ENCODE peak calls at places on chromosomes 5 and 9, in four cellular contexts. B, O, Z and S are unnamed samples.

GRCh38 chr9:89527084-89527483 is 29.2 kb upstream of the SEMA4D start:
- DNase-seq in B (no peak), O (no peak), Z (no peak), S (no peak)

GRCh38 chr9:93673271-93673843 is 97.0 kb downstream of the PHF2 start:
- DNase-seq in O (no peak), Z (no peak), B (no peak), S (no peak)

GRCh38 chr5:143932584-143932983 is 120.6 kb downstream of the HMHB1 start:
- DNase-seq in B (peak), Z (no peak), O (no peak), S (no peak)

GRCh38 chr5:149435015-149435376 is 55.9 kb upstream of the IL17B start:
- DNase-seq in B (no peak), Z (no peak), O (no peak), S (no peak)

GRCh38 chr9:76027426-76027825 is 137.0 kb downstream of the PCSK5 start:
- DNase-seq in O (no peak), Z (no peak), B (peak), S (no peak)

GRCh38 chr5:126884269-126884819 is 107.4 kb downstream of the LMNB1 start:
- DNase-seq in Z (no peak), O (peak), B (peak), S (peak)

GRCh38 chr9:96084289-96084688 is 208.8 kb downstream of the ERCC6L2 start:
- DNase-seq in O (no peak), B (no peak), Z (no peak), S (no peak)

GRCh38 chr5:168114444-168115017 is 176.9 kb upstream of the WWC1 start:
- DNase-seq in Z (no peak), B (peak), O (peak), S (peak)

GRCh38 chr9:128362774-128363173 is 8.4 kb upstream of the URM1 start:
- DNase-seq in B (no peak), Z (no peak), O (no peak), S (no peak)

GRCh38 chr5:601771-602465 is 10.2 kb upstream of the CEP72 start:
- DNase-seq in Z (no peak), O (no peak), B (no peak), S (no peak)

GRCh38 chr9:112575107-112575506 is 88.5 kb downstream of the KIAA1958 start:
- DNase-seq in Z (no peak), B (no peak), O (no peak), S (no peak)

GRCh38 chr5:134111741-134112647 is 2.5 kb upstream of the TCF7 start:
- DNase-seq in Z (no peak), B (peak), O (peak), S (no peak)

GRCh38 chr9:126327750-126328120 is 1.1 kb downstream of the MVB12B start:
- DNase-seq in O (no peak), B (no peak), Z (no peak), S (no peak)

GRCh38 chr5:151155149-151155776 is 2.3 kb downstream of the ANXA6 start:
- DNase-seq in B (peak), O (no peak), Z (peak), S (no peak)

GRCh38 chr5:57692582-57693487 is 210.2 kb upstream of the ACTBL2 start:
- DNase-seq in B (peak), O (peak), Z (no peak), S (peak)

GRCh38 chr5:158737536-158738027 is 362.1 kb downstream of the EBF1 start:
- DNase-seq in O (no peak), B (no peak), Z (no peak), S (no peak)

GRCh38 chr5:68534131-68534940 is 318.8 kb downstream of the PIK3R1 start:
- DNase-seq in B (no peak), Z (no peak), O (no peak), S (no peak)

GRCh38 chr5:58444805-58445204 is 15.1 kb downstream of the PLK2 start:
- DNase-seq in Z (no peak), B (no peak), O (no peak), S (no peak)

GRCh38 chr5:60797482-60798153 is 46.5 kb downstream of the ELOVL7 start:
- DNase-seq in Z (no peak), O (no peak), B (no peak), S (no peak)

GRCh38 chr9:8521112-8521511 is 721.5 kb upstream of the DMAC1 start:
- DNase-seq in O (no peak), Z (no peak), B (no peak), S (no peak)

GRCh38 chr9:105064248-105065118 is 136.5 kb upstream of the ABCA1 start:
- DNase-seq in Z (no peak), O (peak), B (peak), S (peak)

GRCh38 chr9:100852088-100852487 is 176.4 kb upstream of the PLPPR1 start:
- DNase-seq in B (no peak), Z (no peak), O (no peak), S (no peak)

GRCh38 chr5:79172269-79172668 is 60.7 kb downstream of the BHMT start:
- DNase-seq in O (no peak), Z (no peak), B (no peak), S (no peak)

GRCh38 chr9:131722260-131722659 is 17.6 kb downstream of the RAPGEF1 start:
- DNase-seq in O (no peak), Z (no peak), B (no peak), S (no peak)

GRCh38 chr9:120397453-120397852 is 182.5 kb downstream of the CDK5RAP2 start:
- DNase-seq in Z (no peak), O (no peak), B (no peak), S (no peak)

GRCh38 chr5:109297900-109298299 is 111.9 kb downstream of the PJA2 start:
- DNase-seq in B (no peak), Z (no peak), O (no peak), S (no peak)

GRCh38 chr5:180436936-180437335 is 57.2 kb upstream of the CNOT6 start:
- DNase-seq in B (no peak), Z (no peak), O (no peak), S (no peak)

GRCh38 chr5:180436275-180436674 is 57.9 kb upstream of the CNOT6 start:
- DNase-seq in B (no peak), Z (no peak), O (no peak), S (no peak)

GRCh38 chr5:180438785-180439780 is 55.1 kb upstream of the CNOT6 start:
- DNase-seq in B (no peak), O (no peak), Z (no peak), S (no peak)

GRCh38 chr5:180435594-180435993 is 58.6 kb upstream of the CNOT6 start:
- DNase-seq in Z (no peak), B (no peak), O (no peak), S (no peak)

DNA sequence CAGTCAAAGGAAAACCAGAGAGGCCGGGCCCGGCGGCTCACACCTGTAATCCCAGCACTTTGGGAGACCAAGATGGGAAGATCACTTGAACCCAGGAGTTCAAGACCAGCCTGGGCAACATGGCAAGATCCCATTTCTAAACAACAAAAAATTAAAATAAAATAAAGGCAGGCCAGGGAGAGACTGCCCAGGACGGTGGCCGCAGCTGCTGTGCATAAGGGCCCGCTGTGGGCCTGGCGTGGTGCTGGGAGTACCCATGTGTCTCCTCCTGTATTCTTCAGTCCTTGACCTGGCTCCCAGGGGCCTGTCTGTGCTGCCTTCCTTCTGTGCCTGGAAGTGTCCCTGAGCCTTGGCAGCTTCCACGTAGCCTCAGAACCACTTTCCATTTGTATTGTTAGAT is 56.8 kb upstream of the CNOT6 start:
- DNase-seq in B (no peak), O (no peak), Z (no peak), S (no peak)
- TF ChIP-seq FOS in B (no peak), O (no peak), Z (no peak), S (no peak)

GRCh38 chr5:65483474-65484346 is 2.0 kb upstream of the ADAMTS6 start:
- DNase-seq in B (peak), O (peak), Z (peak), S (peak)
- TF ChIP-seq FOS in B (no peak), O (no peak), Z (no peak), S (no peak)

DNA sequence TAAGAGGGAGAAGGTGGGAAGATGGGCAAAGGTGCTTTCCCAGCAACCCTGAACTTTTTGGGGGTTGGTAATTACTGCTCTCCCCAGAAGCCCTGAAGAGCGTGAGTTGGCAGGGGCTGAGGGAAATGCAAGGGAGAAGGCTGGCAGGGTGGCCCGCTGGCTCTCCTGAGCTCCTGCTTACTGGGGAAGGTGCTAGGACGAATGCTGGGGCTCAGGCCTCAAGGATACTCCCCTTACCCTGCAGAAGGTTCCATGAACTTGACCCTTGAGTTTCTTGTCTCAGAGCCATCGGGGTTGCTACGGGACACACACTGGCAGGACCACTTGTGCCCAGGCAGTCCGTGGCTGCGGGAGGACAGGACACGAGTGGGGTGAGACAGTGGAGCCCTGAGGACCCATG is 1.2 kb downstream of the FAM163B start:
- DNase-seq in O (no peak), Z (no peak), B (no peak), S (no peak)
- TF ChIP-seq FOS in O (no peak), Z (no peak), B (no peak), S (no peak)

GRCh38 chr5:132030610-132031009 is 19.2 kb upstream of the ACSL6 start:
- DNase-seq in O (no peak), Z (no peak), B (no peak), S (no peak)
- TF ChIP-seq FOS in O (no peak), Z (no peak), B (no peak), S (no peak)

DNA sequence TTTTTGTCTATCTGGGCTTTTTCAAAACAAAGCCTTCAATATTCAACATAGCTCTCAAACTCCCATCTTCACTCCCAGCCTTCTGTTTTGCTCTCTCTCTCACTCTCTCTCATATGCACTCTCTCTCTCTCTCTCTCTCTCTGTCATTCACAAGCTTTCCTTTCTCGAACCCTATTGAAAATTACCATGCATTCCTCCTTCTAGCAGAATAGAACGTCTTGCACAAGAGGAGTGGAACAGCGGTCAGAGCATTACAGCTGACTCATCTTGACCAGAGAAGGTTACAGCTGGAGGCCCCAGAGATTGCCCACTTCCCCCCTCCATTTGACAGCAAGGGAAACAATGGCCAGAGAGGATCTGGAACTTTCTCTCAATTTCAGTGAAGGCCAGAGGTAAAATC is 51.0 kb upstream of the LIFR start:
- DNase-seq in O (peak), Z (no peak), B (peak), S (no peak)
- TF ChIP-seq FOS in O (no peak), Z (no peak), B (peak), S (no peak)

GRCh38 chr9:34991833-34992375 is 2.4 kb downstream of the DNAJB5 start:
- DNase-seq in B (no peak), Z (no peak), O (peak), S (no peak)
- TF ChIP-seq FOS in B (no peak), Z (no peak), O (no peak), S (no peak)

GRCh38 chr9:137582286-137582860 is 3.6 kb upstream of the DPH7 start:
- DNase-seq in O (peak), B (no peak), Z (no peak), S (no peak)
- TF ChIP-seq FOS in O (no peak), B (no peak), Z (no peak), S (no peak)

GRCh38 chr5:14164764-14165163 is 21.6 kb downstream of the TRIO start:
- DNase-seq in Z (no peak), O (no peak), B (no peak), S (no peak)

GRCh38 chr5:14166437-14166836 is 23.3 kb downstream of the TRIO start:
- DNase-seq in Z (no peak), B (no peak), O (no peak), S (no peak)

GRCh38 chr5:14167211-14167845 is 24.2 kb downstream of the TRIO start:
- DNase-seq in Z (no peak), O (no peak), B (peak), S (no peak)

GRCh38 chr5:14164164-14164720 is 21.1 kb downstream of the TRIO start:
- DNase-seq in B (no peak), O (no peak), Z (no peak), S (no peak)

DNA sequence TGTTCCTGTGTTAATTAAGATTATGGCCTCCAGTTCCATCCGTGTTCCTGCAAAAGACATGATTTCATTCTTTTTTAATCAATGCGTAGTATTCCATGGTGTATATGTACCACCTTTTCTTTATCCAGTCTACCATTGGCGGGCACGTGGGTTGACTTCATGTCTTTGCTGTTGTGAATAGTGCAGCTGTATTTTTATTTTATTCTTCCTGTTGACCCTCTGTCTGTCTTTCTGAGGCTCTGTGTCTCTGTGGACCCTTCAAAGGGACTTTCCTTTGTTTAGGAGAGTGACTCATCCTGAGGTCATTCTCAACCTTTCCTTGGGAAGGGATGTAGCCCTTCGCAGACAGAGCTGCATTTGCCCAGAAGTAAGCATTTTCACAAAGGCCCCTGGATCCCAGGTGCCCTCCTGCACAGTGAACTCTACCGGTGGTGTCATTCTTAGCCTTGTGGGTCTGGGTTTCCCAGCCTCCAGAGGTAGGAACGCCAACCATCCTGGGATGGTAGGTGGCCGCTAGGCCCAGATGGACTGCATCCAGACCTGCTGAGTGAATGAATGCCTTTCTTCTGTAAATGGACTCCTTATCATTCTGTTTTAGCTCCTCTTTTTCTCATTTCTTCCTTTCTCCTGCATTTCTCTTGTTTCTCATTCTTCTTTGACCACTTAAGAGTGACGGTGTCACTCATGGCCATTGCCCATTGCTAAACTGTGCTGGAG is 22.4 kb downstream of the TRIO start:
- DNase-seq in Z (no peak), O (no peak), B (peak), S (peak)
- TF ChIP-seq FOS in Z (no peak), O (no peak), B (peak), S (peak)